ENCODE peak calls at places on chromosomes 1 and 21, in six cellular contexts. H, G, A, I, N and X are unnamed samples.
A peak's percentile ranks its signal among the peaks of the same experiment; 100 is the strongest.

GRCh38 chr1:233695901-233696300 is 82.0 kb downstream of the KCNK1 start:
- DNase-seq in N (no peak), H (no peak), A (no peak), I (no peak), G (no peak), X (no peak)

GRCh38 chr1:224617410-224618361 is 1.6 kb downstream of the CNIH3 start:
- DNase-seq in H (no peak), A (no peak), N (no peak), G (no peak), I (peak; percentile 38), X (no peak)

GRCh38 chr1:212738330-212738729 is 38.7 kb upstream of the BATF3 start:
- DNase-seq in A (no peak), H (peak; percentile 31), G (no peak), I (no peak), N (no peak), X (no peak)

GRCh38 chr1:248792342-248792741 is 33.4 kb downstream of the SH3BP5L start:
- DNase-seq in A (no peak), N (no peak), H (no peak), G (no peak), I (no peak), X (no peak)

GRCh38 chr1:27391511-27392095 is 819 bp upstream of the GPR3 start:
- DNase-seq in N (no peak), A (no peak), I (peak; percentile 56), H (peak; percentile 59), G (peak; percentile 72), X (no peak)

GRCh38 chr1:111204923-111205723 is 4.7 kb upstream of the DENND2D start:
- DNase-seq in G (no peak), H (no peak), I (no peak), N (no peak), A (no peak), X (no peak)

GRCh38 chr1:42924249-42925131 is 34.2 kb downstream of the SLC2A1 start:
- DNase-seq in A (peak; percentile 91), N (peak; percentile 92), G (peak; percentile 96), I (peak; percentile 99), H (peak; percentile 80), X (peak; percentile 96)

GRCh38 chr1:209130886-209131285 is 452.6 kb upstream of the CAMK1G start:
- DNase-seq in G (no peak), N (no peak), A (no peak), I (no peak), H (no peak), X (no peak)

GRCh38 chr21:39799178-39799577 is 54.2 kb downstream of the IGSF5 start:
- DNase-seq in H (no peak), N (no peak), I (no peak), G (no peak), A (no peak), X (no peak)

GRCh38 chr1:203281033-203281432 is 24.3 kb upstream of the BTG2 start:
- DNase-seq in H (no peak), I (no peak), A (peak; percentile 92), N (no peak), G (peak; percentile 67), X (no peak)

GRCh38 chr1:1203561-1204424 is 2.6 kb downstream of the TNFRSF18 start:
- DNase-seq in N (no peak), H (no peak), A (no peak), I (no peak), G (no peak), X (no peak)

DNA sequence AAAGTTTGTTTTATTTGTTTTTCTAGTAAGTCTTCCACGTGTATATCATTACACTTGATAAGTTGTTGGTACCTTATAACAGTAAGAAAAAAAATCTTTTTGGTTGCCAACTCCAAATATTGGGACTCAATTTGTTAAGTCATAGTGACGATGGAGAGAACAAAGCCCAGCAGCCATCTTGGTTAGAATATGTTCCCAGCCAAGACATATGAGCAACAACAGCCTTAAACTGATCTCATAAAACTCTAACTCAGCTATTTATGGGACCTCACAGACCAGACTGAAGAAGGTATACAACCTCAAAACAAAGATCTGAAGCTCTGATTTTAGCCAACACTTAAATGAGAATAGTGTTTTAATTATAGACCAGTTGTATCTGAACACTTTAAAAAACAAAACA is 281.3 kb downstream of the VAV3 start:
- DNase-seq in G (no peak), A (no peak), H (no peak), N (no peak), I (no peak), X (no peak)
- TF ChIP-seq CTCF in G (no peak), A (no peak), H (no peak), N (no peak), I (no peak), X (no peak)

GRCh38 chr1:195376190-195376589 is 1232.0 kb downstream of the KCNT2 start:
- DNase-seq in I (no peak), A (peak; percentile 26), N (no peak), H (peak; percentile 2), G (peak; percentile 12), X (no peak)
- TF ChIP-seq CTCF in I (peak; percentile 39), A (no peak), N (no peak), H (no peak), G (no peak), X (peak; percentile 27)

GRCh38 chr1:150273310-150273709 is 720 bp downstream of the C1orf54 start:
- DNase-seq in N (no peak), I (no peak), G (no peak), H (peak; percentile 28), A (no peak), X (no peak)
- TF ChIP-seq CTCF in N (no peak), I (no peak), G (no peak), H (no peak), A (no peak), X (no peak)

GRCh38 chr1:170790175-170790574 is 126.2 kb downstream of the PRRX1 start:
- DNase-seq in G (peak; percentile 11), N (no peak), A (no peak), I (peak; percentile 6), H (no peak), X (no peak)
- TF ChIP-seq CTCF in G (no peak), N (no peak), A (no peak), I (peak; percentile 13), H (peak; percentile 19), X (peak; percentile 45)

DNA sequence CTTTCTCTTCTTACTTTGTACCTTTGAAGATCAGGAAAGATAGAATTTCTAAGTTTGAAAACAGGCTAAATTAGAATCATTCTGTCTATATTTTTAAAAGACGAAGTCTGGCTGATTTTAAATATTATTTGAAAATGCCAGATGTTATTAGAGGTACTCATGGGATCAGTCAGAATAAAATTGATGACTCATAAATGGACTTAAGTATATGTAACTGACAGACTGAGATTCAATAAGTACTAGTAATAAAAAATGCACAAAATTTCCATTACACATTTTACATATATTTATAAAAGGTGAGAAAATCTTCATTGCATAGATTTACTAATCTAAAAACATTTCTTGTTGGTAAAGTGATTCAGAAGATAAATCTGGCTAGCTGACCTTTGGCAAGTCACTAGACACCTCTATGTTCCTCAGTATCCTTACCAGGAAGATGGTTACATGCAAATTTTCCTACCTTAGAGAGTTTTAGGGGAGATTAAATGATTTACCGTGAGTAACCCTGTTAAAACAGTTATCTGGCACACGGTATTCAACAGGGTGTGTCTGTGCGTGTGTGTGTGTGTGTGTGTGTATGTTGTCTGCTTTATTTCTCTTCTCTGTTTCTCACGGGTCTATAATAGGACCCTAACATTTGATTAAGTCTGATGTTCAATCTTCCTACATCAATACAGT is 189.0 kb downstream of the RUNX1 start:
- DNase-seq in I (no peak), H (no peak), G (no peak), N (no peak), A (no peak), X (no peak)
- TF ChIP-seq CTCF in I (no peak), H (no peak), G (no peak), N (no peak), A (no peak), X (no peak)

DNA sequence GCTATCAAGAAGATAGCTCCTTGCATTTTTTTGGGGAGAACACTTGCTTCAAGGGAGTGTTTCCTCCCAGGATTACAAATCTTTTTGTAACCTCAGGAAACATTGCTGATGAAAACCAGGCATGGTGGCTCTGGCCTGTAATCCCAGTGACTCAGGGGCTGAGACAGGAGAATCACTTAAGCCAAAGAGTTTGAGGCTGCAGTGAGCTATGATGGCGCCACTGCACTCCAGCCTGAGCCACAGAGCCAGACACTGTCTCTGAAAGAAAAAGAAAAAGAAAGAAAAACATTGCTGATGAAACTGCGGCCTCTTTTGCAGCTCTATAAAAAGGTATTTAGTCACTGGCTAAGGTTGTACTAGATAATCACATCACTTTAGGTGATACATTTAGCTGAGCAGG is 7.3 kb downstream of the RNU1-2 start:
- DNase-seq in A (no peak), N (no peak), G (peak; percentile 86), H (peak; percentile 86), I (no peak), X (no peak)
- TF ChIP-seq CTCF in A (no peak), N (no peak), G (no peak), H (no peak), I (no peak), X (no peak)

GRCh38 chr1:45573231-45573804 is 10.5 kb upstream of the NASP start:
- DNase-seq in I (peak; percentile 40), G (no peak), H (no peak), N (no peak), A (no peak), X (no peak)
- TF ChIP-seq CTCF in I (no peak), G (no peak), H (no peak), N (no peak), A (no peak), X (no peak)

GRCh38 chr1:17891205-17892110 is 136.3 kb downstream of the ACTL8 start:
- DNase-seq in I (no peak), G (no peak), N (no peak), H (no peak), A (no peak), X (no peak)

GRCh38 chr1:17890815-17891191 is 135.7 kb downstream of the ACTL8 start:
- DNase-seq in A (no peak), N (no peak), I (no peak), G (no peak), H (no peak), X (no peak)

GRCh38 chr1:17893891-17894631 is 138.9 kb downstream of the ACTL8 start:
- DNase-seq in I (no peak), H (no peak), N (no peak), G (no peak), A (no peak), X (no peak)

GRCh38 chr1:17892851-17893250 is 137.7 kb downstream of the ACTL8 start:
- DNase-seq in G (no peak), H (no peak), A (no peak), N (no peak), I (no peak), X (no peak)

GRCh38 chr1:17892225-17892624 is 137.1 kb downstream of the ACTL8 start:
- DNase-seq in G (no peak), H (no peak), A (no peak), I (no peak), N (no peak), X (no peak)
- TF ChIP-seq CTCF in G (no peak), H (no peak), A (no peak), I (no peak), N (no peak), X (no peak)